ENCODE peak calls at places on chromosomes 7 and 10, in four cellular contexts. One of them, this sample, is unnamed.

GRCh38 chr10:84267503-84268126 is 22.8 kb downstream of the RGR start:
- DNase-seq in uterus: no peak
- DNase-seq in A549: peak
- DNase-seq in left lung: no peak
- DNase-seq in this sample: no peak

GRCh38 chr10:74825033-74825370 is 1.4 kb upstream of the KAT6B start:
- DNase-seq in uterus: peak
- DNase-seq in A549: no peak
- DNase-seq in left lung: peak
- DNase-seq in this sample: no peak

GRCh38 chr10:98425511-98426352 is 10.8 kb upstream of the PYROXD2 start:
- DNase-seq in uterus: no peak
- DNase-seq in A549: peak
- DNase-seq in left lung: no peak
- DNase-seq in this sample: no peak

GRCh38 chr7:140209866-140210609 is 33.3 kb upstream of the KDM7A start:
- DNase-seq in uterus: no peak
- DNase-seq in A549: no peak
- DNase-seq in left lung: no peak
- DNase-seq in this sample: peak

GRCh38 chr10:92689663-92690210 is at the start of gene HHEX:
- DNase-seq in uterus: no peak
- DNase-seq in A549: peak
- DNase-seq in left lung: peak
- DNase-seq in this sample: peak

GRCh38 chr10:126375926-126376554 is 12.2 kb downstream of the ADAM12 start:
- DNase-seq in uterus: no peak
- DNase-seq in A549: no peak
- DNase-seq in left lung: no peak
- DNase-seq in this sample: no peak

GRCh38 chr7:63067897-63068585 is 930.6 kb upstream of the ZNF722 start:
- DNase-seq in uterus: no peak
- DNase-seq in A549: no peak
- DNase-seq in left lung: no peak
- DNase-seq in this sample: no peak

GRCh38 chr7:31078363-31078990 is 26.4 kb downstream of the ADCYAP1R1 start:
- DNase-seq in uterus: no peak
- DNase-seq in A549: no peak
- DNase-seq in left lung: no peak
- DNase-seq in this sample: no peak

GRCh38 chr7:44212018-44212417 is 11.2 kb downstream of the YKT6 start:
- DNase-seq in uterus: no peak
- DNase-seq in A549: no peak
- DNase-seq in left lung: no peak
- DNase-seq in this sample: no peak

GRCh38 chr7:1940402-1940786 is 270.3 kb downstream of the ELFN1 start:
- DNase-seq in uterus: no peak
- DNase-seq in A549: no peak
- DNase-seq in left lung: peak
- DNase-seq in this sample: peak

GRCh38 chr7:3493499-3493898 is 192.4 kb downstream of the SDK1 start:
- DNase-seq in uterus: no peak
- DNase-seq in A549: no peak
- DNase-seq in left lung: no peak
- DNase-seq in this sample: no peak

DNA sequence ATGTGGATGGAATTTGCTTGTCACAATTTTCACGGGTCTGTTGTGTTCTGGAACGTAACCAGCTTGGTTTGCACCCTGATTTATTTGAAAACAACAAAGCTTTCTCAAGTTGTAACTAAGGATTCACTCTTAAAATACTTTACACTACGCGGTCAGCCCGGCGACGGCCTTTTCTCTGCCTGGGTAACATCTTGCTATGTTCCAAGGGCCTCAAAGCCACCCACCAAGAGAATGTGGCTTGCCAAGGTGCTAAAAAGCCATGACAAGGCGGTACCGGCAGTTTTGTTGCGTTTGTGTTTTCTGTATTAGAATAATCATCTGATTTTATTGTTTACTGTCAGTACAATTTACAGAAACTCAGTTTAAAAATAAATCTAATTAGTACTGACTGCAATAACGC is 220.9 kb downstream of the SFMBT2 start:
- DNase-seq in uterus: no peak
- DNase-seq in A549: no peak
- DNase-seq in left lung: no peak
- DNase-seq in this sample: no peak
- TF ChIP-seq CTCF in uterus: no peak
- TF ChIP-seq CTCF in A549: no peak
- TF ChIP-seq CTCF in left lung: no peak
- TF ChIP-seq CTCF in this sample: no peak

GRCh38 chr10:7529638-7530037 is 118.8 kb upstream of the SFMBT2 start:
- DNase-seq in uterus: no peak
- DNase-seq in A549: peak
- DNase-seq in left lung: no peak
- DNase-seq in this sample: no peak
- TF ChIP-seq CTCF in uterus: no peak
- TF ChIP-seq CTCF in A549: peak
- TF ChIP-seq CTCF in left lung: no peak
- TF ChIP-seq CTCF in this sample: no peak

GRCh38 chr7:41007351-41007751 is 695.5 kb downstream of the INHBA start:
- DNase-seq in uterus: no peak
- DNase-seq in A549: no peak
- DNase-seq in left lung: no peak
- DNase-seq in this sample: no peak

GRCh38 chr7:41005381-41005901 is 697.4 kb downstream of the INHBA start:
- DNase-seq in uterus: no peak
- DNase-seq in A549: peak
- DNase-seq in left lung: no peak
- DNase-seq in this sample: no peak

GRCh38 chr7:41006591-41006990 is 696.3 kb downstream of the INHBA start:
- DNase-seq in uterus: no peak
- DNase-seq in A549: peak
- DNase-seq in left lung: no peak
- DNase-seq in this sample: no peak

GRCh38 chr7:41000042-41000441 is 702.8 kb downstream of the INHBA start:
- DNase-seq in uterus: no peak
- DNase-seq in A549: no peak
- DNase-seq in left lung: no peak
- DNase-seq in this sample: no peak

GRCh38 chr7:41003031-41003925 is 699.6 kb downstream of the INHBA start:
- DNase-seq in uterus: no peak
- DNase-seq in A549: peak
- DNase-seq in left lung: no peak
- DNase-seq in this sample: no peak
- TF ChIP-seq CTCF in uterus: peak
- TF ChIP-seq CTCF in A549: peak
- TF ChIP-seq CTCF in left lung: peak
- TF ChIP-seq CTCF in this sample: peak

GRCh38 chr10:34908472-34908871 is 93.4 kb upstream of the PARD3 start:
- DNase-seq in uterus: no peak
- DNase-seq in A549: no peak
- DNase-seq in left lung: no peak
- DNase-seq in this sample: no peak

GRCh38 chr10:34907743-34908425 is 92.8 kb upstream of the PARD3 start:
- DNase-seq in uterus: no peak
- DNase-seq in A549: no peak
- DNase-seq in left lung: no peak
- DNase-seq in this sample: no peak

GRCh38 chr10:34904191-34904590 is 89.1 kb upstream of the PARD3 start:
- DNase-seq in uterus: no peak
- DNase-seq in A549: no peak
- DNase-seq in left lung: no peak
- DNase-seq in this sample: no peak

GRCh38 chr10:34906021-34906965 is 91.2 kb upstream of the PARD3 start:
- DNase-seq in uterus: no peak
- DNase-seq in A549: no peak
- DNase-seq in left lung: no peak
- DNase-seq in this sample: no peak

GRCh38 chr10:34905200-34905927 is 90.3 kb upstream of the PARD3 start:
- DNase-seq in uterus: no peak
- DNase-seq in A549: no peak
- DNase-seq in left lung: no peak
- DNase-seq in this sample: no peak
- TF ChIP-seq CTCF in uterus: no peak
- TF ChIP-seq CTCF in A549: no peak
- TF ChIP-seq CTCF in left lung: no peak
- TF ChIP-seq CTCF in this sample: no peak

GRCh38 chr10:88565072-88565471 is 18.0 kb downstream of the RNLS start:
- DNase-seq in uterus: no peak
- DNase-seq in A549: peak
- DNase-seq in left lung: no peak
- DNase-seq in this sample: no peak
- TF ChIP-seq CTCF in uterus: no peak
- TF ChIP-seq CTCF in A549: peak
- TF ChIP-seq CTCF in left lung: peak
- TF ChIP-seq CTCF in this sample: peak

DNA sequence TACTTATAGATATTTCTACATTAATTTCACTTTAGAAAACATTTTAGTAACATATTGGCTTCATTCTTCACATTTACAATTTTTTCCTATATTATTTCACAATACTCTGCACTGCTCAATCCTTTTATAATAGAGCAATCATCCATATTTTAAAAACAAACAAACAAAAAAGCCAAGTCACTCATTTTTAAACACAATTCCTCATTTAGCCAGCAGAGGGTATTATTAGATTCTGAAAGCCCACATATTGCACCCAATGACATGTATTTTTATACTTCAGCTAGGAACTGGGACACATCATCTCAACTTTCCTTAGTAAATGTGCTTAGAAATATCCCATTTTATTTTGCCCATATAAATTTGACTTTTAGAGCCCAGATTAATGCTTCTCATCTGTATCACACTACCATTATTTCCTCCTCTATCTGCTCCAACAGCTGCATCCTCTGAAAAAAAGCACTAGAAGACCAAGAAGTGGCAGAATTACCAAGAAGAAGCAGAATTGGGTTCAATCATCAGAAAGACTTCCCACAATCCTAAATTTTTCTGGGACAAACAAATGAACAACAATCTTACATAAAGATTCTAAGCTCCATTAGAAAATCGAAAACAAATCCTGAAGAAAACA is 29.5 kb downstream of the CTNNA3 start:
- DNase-seq in uterus: no peak
- DNase-seq in A549: peak
- DNase-seq in left lung: no peak
- DNase-seq in this sample: no peak
- TF ChIP-seq CTCF in uterus: peak
- TF ChIP-seq CTCF in A549: peak
- TF ChIP-seq CTCF in left lung: no peak
- TF ChIP-seq CTCF in this sample: peak

DNA sequence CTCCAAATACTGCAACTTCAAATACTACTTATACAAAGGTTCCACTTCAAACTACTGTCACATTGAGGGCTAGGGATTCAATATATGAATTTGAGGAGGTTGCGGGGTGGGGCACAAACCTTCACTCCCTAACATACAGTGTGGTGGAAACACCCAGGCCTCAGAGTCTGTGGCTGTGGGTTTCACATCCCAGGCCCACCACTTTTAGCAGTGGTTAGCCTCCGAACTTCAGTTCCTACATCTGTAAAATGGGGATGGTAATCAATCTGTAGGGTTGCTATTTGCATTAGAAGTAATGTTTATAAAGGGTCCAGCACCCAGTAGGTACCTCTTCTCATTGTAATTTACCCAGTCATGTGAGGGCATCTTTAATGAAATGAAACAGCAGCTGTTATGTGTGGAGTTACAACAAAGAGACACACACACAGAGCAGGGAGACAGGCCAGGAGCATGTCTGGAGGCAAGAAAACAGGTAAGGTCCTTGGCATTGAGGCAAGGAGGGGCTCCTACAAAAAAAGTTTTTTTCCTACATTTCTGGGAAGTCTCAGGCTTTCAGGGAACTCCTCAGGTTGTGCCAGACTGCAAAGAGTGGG is 570.9 kb downstream of the LRMDA start:
- DNase-seq in uterus: no peak
- DNase-seq in A549: no peak
- DNase-seq in left lung: no peak
- DNase-seq in this sample: no peak
- TF ChIP-seq CTCF in uterus: no peak
- TF ChIP-seq CTCF in A549: no peak
- TF ChIP-seq CTCF in left lung: no peak
- TF ChIP-seq CTCF in this sample: no peak

DNA sequence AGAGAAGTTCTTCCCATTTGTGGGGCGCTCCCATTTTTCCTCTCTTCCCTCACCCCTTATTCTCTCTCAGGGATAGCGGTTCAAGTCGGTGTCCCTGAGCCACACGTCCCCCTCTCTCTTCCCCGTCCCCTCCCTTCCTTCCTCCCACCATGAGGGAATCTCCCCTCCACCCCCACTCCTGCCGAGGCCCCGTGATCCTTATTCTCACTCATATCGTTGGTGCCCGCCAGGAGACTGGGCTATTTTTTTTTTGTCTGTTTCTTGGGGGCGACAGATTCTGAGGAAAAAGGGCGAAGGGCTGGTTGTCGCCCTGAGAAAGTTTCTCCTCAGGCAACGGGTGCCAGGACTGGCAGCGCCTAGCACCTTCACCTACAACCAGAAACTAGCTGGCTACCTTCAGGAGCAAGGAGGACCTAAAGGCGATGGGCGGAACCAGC is 723 bp downstream of the ZCWPW1 start:
- DNase-seq in uterus: no peak
- DNase-seq in A549: no peak
- DNase-seq in left lung: no peak
- DNase-seq in this sample: no peak
- TF ChIP-seq CTCF in uterus: no peak
- TF ChIP-seq CTCF in A549: no peak
- TF ChIP-seq CTCF in left lung: no peak
- TF ChIP-seq CTCF in this sample: no peak

This sample was measured in CD14-positive monocyte.